ENCODE peak calls at places on chromosomes 5 and 9, in seven cellular contexts. K is astrocyte, G is GM23248, Y is HCT116, S is A673, H is GM23338, Z is fibroblast of lung. D is an unnamed sample.
A peak's percentile ranks its signal among the peaks of the same experiment; 100 is the strongest.

GRCh38 chr5:111550282-111551020 is 38.1 kb upstream of the STARD4 start:
- DNase-seq in S (peak; percentile 89), G (peak; percentile 99), H (peak; percentile 96), K (peak; percentile 96), Z (peak; percentile 95), Y (peak; percentile 71), D (peak; percentile 97)

GRCh38 chr9:124441291-124441690 is 9.0 kb upstream of the ADGRD2 start:
- DNase-seq in Z (no peak), G (no peak), K (no peak), H (no peak), S (no peak), Y (no peak), D (no peak)

GRCh38 chr9:7086389-7086788 is 328.6 kb downstream of the KDM4C start:
- DNase-seq in Z (no peak), H (no peak), S (no peak), G (no peak), Y (no peak), K (no peak), D (no peak)

GRCh38 chr5:149256451-149256850 is 15.2 kb upstream of the AFAP1L1 start:
- DNase-seq in K (peak; percentile 67), G (peak; percentile 51), H (no peak), S (no peak), Z (no peak), Y (no peak), D (no peak)

GRCh38 chr5:137035480-137035878 is 463.6 kb downstream of the SPOCK1 start:
- DNase-seq in G (peak; percentile 46), H (no peak), Y (no peak), K (no peak), S (no peak), Z (no peak), D (no peak)

GRCh38 chr9:129143461-129143927 is 32.3 kb downstream of the PTPA start:
- DNase-seq in S (no peak), G (peak; percentile 39), Z (peak; percentile 86), K (peak; percentile 87), Y (no peak), H (peak; percentile 78), D (no peak)

GRCh38 chr5:106521701-106522100 is 1149.0 kb downstream of the EFNA5 start:
- DNase-seq in G (peak; percentile 13), Y (no peak), K (peak; percentile 71), H (no peak), Z (peak; percentile 67), S (peak; percentile 49), D (peak; percentile 90)

GRCh38 chr5:60961685-60962084 is 16.7 kb downstream of the NDUFAF2 start:
- DNase-seq in S (peak; percentile 41), G (peak; percentile 52), Y (no peak), K (peak; percentile 39), H (no peak), Z (peak; percentile 70), D (no peak)

GRCh38 chr9:134895849-134896833 is 15.5 kb downstream of the FCN2 start:
- DNase-seq in S (peak; percentile 92), H (no peak), Z (peak; percentile 85), K (peak; percentile 81), Y (peak; percentile 69), G (peak; percentile 53), D (peak; percentile 61)

GRCh38 chr9:6931913-6932312 is 174.1 kb downstream of the KDM4C start:
- DNase-seq in Y (peak; percentile 74), H (no peak), K (peak; percentile 90), Z (peak; percentile 66), S (peak; percentile 18), G (peak; percentile 83), D (peak; percentile 56)

GRCh38 chr9:99037768-99038167 is 67.1 kb upstream of the TGFBR1 start:
- DNase-seq in Z (no peak), Y (no peak), S (no peak), K (peak; percentile 74), H (no peak), G (peak; percentile 70), D (no peak)

DNA sequence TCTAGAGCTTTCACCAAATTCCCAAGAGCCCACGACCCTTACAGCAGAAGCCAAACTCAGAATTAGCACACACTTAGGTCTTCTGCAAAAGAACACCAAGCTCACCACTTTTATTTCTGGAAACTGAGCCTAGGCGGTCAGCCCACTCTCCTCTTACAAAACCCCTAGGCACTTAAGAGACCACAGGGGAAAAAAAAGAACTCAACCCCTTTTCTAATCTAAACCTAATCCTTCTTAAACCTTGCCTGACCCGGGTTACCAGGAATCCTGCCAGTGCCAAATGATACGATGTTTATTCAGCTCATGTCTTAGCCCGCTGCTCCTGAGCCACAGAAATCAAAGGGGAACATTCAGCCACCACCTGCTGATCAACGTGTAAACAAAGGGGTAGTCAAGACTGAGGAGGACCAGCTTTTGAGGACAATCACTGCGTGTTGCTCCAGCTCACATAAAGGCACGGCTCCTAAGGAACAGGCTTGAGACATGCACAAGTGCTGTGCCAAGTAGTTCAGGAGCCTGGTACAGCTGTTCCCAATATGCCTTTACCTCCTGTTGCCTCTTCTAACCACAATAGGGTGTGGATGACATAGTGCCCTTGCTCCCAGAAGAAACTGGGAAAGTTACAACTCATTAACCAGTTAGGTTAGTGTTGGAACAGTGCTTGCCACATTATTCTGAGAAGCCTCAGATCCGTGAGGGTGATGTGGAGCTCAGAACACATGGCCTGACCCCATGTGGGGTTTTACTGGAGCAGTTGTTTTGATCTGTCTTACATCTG is 49.3 kb downstream of the ZFAND5 start:
- DNase-seq in G (peak; percentile 74), H (peak; percentile 59), K (peak; percentile 56), Z (peak; percentile 91), S (peak; percentile 22), Y (no peak), D (peak; percentile 52)
- H3K27ac ChIP-seq in G (no peak overlapping the region), H (no peak overlapping the region), K (no peak overlapping the region), Z (no peak overlapping the region), S (peak overlapping the region; percentile 51), Y (peak overlapping the region; percentile 36), D (peak overlapping the region; percentile 70)

GRCh38 chr5:77641963-77642589 is 3.6 kb upstream of the OTP start:
- DNase-seq in Z (no peak), Y (no peak), G (no peak), S (no peak), H (peak; percentile 24), K (no peak), D (no peak)

GRCh38 chr5:77641397-77641943 is 3.0 kb upstream of the OTP start:
- DNase-seq in Z (no peak), H (peak; percentile 79), G (no peak), S (no peak), K (no peak), Y (no peak), D (no peak)

GRCh38 chr5:77644443-77645157 is 6.1 kb upstream of the OTP start:
- DNase-seq in Z (no peak), G (no peak), Y (no peak), S (no peak), H (peak; percentile 84), K (no peak), D (no peak)

GRCh38 chr5:77643654-77644404 is 5.3 kb upstream of the OTP start:
- DNase-seq in K (no peak), S (no peak), G (no peak), Z (no peak), Y (no peak), H (peak; percentile 44), D (no peak)

DNA sequence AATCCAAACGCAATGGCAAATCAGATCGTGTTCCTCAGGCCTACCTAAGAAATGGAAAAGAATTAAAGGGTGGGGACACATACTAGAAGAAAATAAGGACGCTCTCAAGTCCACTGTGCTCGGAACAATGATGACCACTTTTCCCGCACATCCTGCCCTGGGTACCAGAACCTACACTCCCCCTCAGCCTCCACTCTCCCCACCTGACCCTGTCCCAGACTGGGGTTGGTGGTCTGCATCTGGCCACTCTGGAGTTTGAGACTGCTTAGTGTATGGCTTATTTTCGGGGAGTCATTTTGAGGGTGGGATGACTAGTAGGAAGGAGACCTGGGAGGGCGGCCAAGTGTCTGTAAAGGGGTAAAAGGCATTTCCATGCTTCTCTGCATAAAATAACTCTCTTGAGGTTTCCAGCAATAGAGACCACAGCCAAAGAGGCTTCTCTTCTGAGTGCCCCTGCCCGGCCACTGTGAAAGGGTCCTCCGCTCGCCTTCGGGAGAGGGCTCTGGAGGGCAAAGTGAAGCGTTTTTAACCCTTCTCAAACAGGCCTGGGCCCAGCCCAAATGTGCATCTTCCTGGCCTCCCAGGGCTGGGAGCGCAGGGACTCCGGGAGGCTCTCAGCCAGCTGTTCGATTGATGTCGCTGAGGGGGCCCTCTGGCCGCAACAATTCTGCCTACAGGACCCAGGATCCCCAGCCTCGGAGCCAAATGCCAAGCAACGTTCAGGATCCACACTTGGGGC is 4.6 kb upstream of the OTP start:
- DNase-seq in S (no peak), H (peak; percentile 66), Y (no peak), Z (no peak), G (no peak), K (no peak), D (no peak)
- TF ChIP-seq EZH2 in S (no peak), H (peak; percentile 82), Y (no peak), Z (peak; percentile 86), G (no peak), K (no peak), D (no peak)

DNA sequence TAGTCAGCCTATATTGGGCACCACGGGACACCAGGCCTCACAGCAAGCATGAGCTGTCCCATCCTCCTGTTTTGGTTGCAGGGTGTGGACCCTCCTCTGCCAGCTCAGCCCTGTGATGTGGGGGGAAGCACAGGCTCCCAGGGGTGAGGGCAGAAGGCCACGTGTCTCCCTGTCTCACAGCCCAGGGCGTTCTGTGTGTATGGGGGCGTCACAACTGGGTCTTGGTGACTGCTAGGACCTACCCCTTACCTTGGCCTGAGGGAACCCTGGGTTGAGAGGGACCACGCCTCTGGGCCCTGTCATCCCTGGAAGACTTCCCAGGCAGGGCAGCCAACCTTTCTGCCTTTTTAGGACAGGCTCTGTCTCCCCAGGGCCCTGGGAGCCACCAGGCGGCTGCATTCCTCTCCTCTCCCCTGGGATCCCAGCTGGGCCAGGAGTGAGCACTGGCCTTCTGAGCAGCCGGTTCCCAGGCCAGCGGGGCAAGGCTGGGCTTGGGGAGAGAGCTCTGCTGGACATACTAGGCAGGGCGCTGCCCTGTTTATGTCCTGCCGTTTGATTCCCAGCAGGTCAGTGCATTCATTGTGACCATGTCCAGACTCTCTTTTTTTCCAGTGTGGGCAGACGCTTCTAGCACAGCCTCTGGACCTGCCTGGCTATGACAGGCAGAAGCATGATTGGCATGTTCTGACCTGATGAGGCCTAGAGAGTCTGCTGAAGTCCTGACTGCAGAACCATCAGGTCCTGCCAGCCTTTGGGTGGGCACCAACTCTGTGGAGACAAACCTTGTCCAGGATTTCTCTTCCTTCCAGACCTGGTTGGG is 97.5 kb downstream of the DAB2IP start:
- DNase-seq in H (no peak), K (no peak), G (peak; percentile 69), S (no peak), Z (no peak), Y (no peak), D (no peak)
- H3K27ac ChIP-seq in H (no peak overlapping the region), K (no peak overlapping the region), G (peak overlapping the region; percentile 61), S (no peak overlapping the region), Z (no peak overlapping the region), Y (peak overlapping the region; percentile 51), D (no peak overlapping the region)

GRCh38 chr9:126611188-126611587 is 2.5 kb upstream of the LMX1B start:
- DNase-seq in G (no peak), S (no peak), Y (no peak), Z (no peak), H (no peak), K (no peak), D (no peak)

GRCh38 chr9:126611592-126612328 is 2.0 kb upstream of the LMX1B start:
- DNase-seq in Y (peak; percentile 32), H (peak; percentile 90), Z (peak; percentile 54), G (peak; percentile 79), S (peak; percentile 80), K (peak; percentile 10), D (peak; percentile 69)

GRCh38 chr9:126612813-126613641 is 701 bp upstream of the LMX1B start:
- DNase-seq in G (peak; percentile 31), K (no peak), S (no peak), H (peak; percentile 62), Z (no peak), Y (no peak), D (no peak)

GRCh38 chr9:126613656-126614055 is at the start of gene LMX1B:
- DNase-seq in H (peak; percentile 89), K (peak; percentile 10), Y (peak; percentile 63), S (peak; percentile 73), Z (peak; percentile 56), G (peak; percentile 49), D (no peak)

GRCh38 chr9:126612329-126612812 is 1.4 kb upstream of the LMX1B start:
- DNase-seq in Y (no peak), G (no peak), K (no peak), H (no peak), S (no peak), Z (no peak), D (no peak)
- TF ChIP-seq EZH2 in Y (no peak), G (no peak), K (peak; percentile 88), H (no peak), S (no peak), Z (no peak), D (no peak)